ENCODE peak calls at places on chromosome X, in eight cellular contexts. G is Panc1, E is GM12865, P is cardiac fibroblast, Z is choroid plexus epithelial cell, K is fibroblast of lung, Q is dorsolateral prefrontal cortex, R is K562. V is an unnamed sample.

GRCh38 chrX:87664381-87664780 is 146.8 kb downstream of the KLHL4 start:
- DNase-seq in R (peak; percentile 2), K (peak; percentile 55), E (no peak), P (peak; percentile 56), G (peak; percentile 38), Z (peak; percentile 62), Q (no peak), V (peak; percentile 27)

GRCh38 chrX:50787099-50787498 is 26.9 kb downstream of the SHROOM4 start:
- DNase-seq in Z (no peak), Q (no peak), K (no peak), E (no peak), R (no peak), P (no peak), G (no peak), V (no peak)

GRCh38 chrX:71489540-71489939 is 43.4 kb upstream of the OGT start:
- DNase-seq in E (no peak), Q (no peak), P (no peak), K (no peak), G (no peak), Z (no peak), R (no peak), V (no peak)

GRCh38 chrX:102154900-102155805 is 624 bp downstream of the BEX5 start:
- DNase-seq in Q (no peak), K (no peak), Z (no peak), R (no peak), P (no peak), G (no peak), E (peak; percentile 2), V (no peak)

GRCh38 chrX:133543654-133544053 is 128.4 kb upstream of the GPC4 start:
- DNase-seq in Q (no peak), G (no peak), K (no peak), R (no peak), Z (no peak), P (no peak), E (no peak), V (no peak)

GRCh38 chrX:46762963-46763362 is 4.0 kb upstream of the SLC9A7 start:
- DNase-seq in E (no peak), G (no peak), R (no peak), K (no peak), Q (no peak), Z (no peak), P (no peak), V (no peak)

GRCh38 chrX:134693644-134694043 is 35.4 kb upstream of the PLAC1 start:
- DNase-seq in Q (no peak), R (no peak), K (no peak), P (no peak), E (no peak), G (no peak), Z (no peak), V (no peak)

GRCh38 chrX:120213438-120214265 is 37.0 kb upstream of the ZBTB33 start:
- DNase-seq in K (peak; percentile 57), Z (peak; percentile 75), Q (no peak), R (peak; percentile 61), E (peak; percentile 64), P (peak; percentile 66), G (peak; percentile 42), V (peak; percentile 41)

GRCh38 chrX:104113237-104113965 is 1.1 kb downstream of the ZCCHC18 start:
- DNase-seq in P (peak; percentile 53), K (peak; percentile 47), G (no peak), Q (peak; percentile 62), R (peak; percentile 14), Z (peak; percentile 50), E (peak; percentile 76), V (peak; percentile 11)

GRCh38 chrX:150476183-150476699 is 92.2 kb upstream of the MTM1 start:
- DNase-seq in K (peak; percentile 91), E (no peak), Q (no peak), P (peak; percentile 4), Z (peak; percentile 48), R (no peak), G (no peak), V (peak; percentile 5)

GRCh38 chrX:39883664-39884063 is 214.1 kb downstream of the BCOR start:
- DNase-seq in Z (no peak), K (no peak), P (no peak), R (no peak), E (peak; percentile 54), Q (no peak), G (no peak), V (no peak)

GRCh38 chrX:80290834-80291233 is 129.4 kb upstream of the TENT5D start:
- DNase-seq in K (no peak), P (no peak), Q (no peak), E (no peak), Z (no peak), G (no peak), R (no peak), V (no peak)

GRCh38 chrX:68654693-68655092 is 7.2 kb downstream of the STARD8 start:
- DNase-seq in Q (no peak), Z (no peak), E (no peak), K (no peak), G (no peak), P (no peak), R (no peak), V (no peak)
- H3K4me3 ChIP-seq in Q (no peak overlapping the region), Z (no peak overlapping the region), E (no peak overlapping the region), K (no peak overlapping the region), G (no peak overlapping the region), P (no peak overlapping the region), R (no peak overlapping the region), V (no peak overlapping the region)

GRCh38 chrX:38654302-38654701 is 93.0 kb downstream of the TSPAN7 start:
- DNase-seq in K (peak; percentile 40), G (no peak), Z (peak; percentile 63), R (peak; percentile 19), E (peak; percentile 23), Q (no peak), P (peak; percentile 52), V (peak; percentile 11)
- TF ChIP-seq CTCF in K (peak; percentile 48), G (peak; percentile 40), Z (peak; percentile 60), R (peak; percentile 59), E (peak; percentile 27), Q (peak; percentile 43), P (peak; percentile 44), V (peak; percentile 47)

GRCh38 chrX:2892816-2893215 is 36.3 kb downstream of the ARSD start:
- DNase-seq in E (no peak), Q (no peak), Z (no peak), P (no peak), K (no peak), R (no peak), G (no peak), V (no peak)

GRCh38 chrX:2894885-2895292 is 34.2 kb downstream of the ARSD start:
- DNase-seq in R (no peak), G (no peak), P (no peak), K (peak; percentile 59), Q (no peak), E (no peak), Z (peak; percentile 41), V (peak; percentile 4)

GRCh38 chrX:2901367-2902036 is 27.6 kb downstream of the ARSD start:
- DNase-seq in Q (no peak), R (no peak), E (no peak), G (no peak), P (no peak), K (peak; percentile 30), Z (peak; percentile 13), V (no peak)

GRCh38 chrX:2898861-2899512 is 30.2 kb downstream of the ARSD start:
- DNase-seq in Z (no peak), E (no peak), P (no peak), Q (no peak), G (no peak), R (no peak), K (no peak), V (no peak)

GRCh38 chrX:2897311-2897689 is 31.8 kb downstream of the ARSD start:
- DNase-seq in Q (no peak), Z (no peak), K (no peak), G (no peak), E (no peak), P (no peak), R (no peak), V (no peak)
- H3K4me3 ChIP-seq in Q (no peak overlapping the region), Z (no peak overlapping the region), K (no peak overlapping the region), G (no peak overlapping the region), E (no peak overlapping the region), P (no peak overlapping the region), R (no peak overlapping the region), V (no peak overlapping the region)

GRCh38 chrX:115679460-115679859 is 118.5 kb downstream of the PLS3 start:
- DNase-seq in K (peak; percentile 52), E (peak; percentile 24), P (peak; percentile 46), Z (peak; percentile 59), G (no peak), R (peak; percentile 6), Q (no peak), V (peak; percentile 13)
- TF ChIP-seq CTCF in K (peak; percentile 51), E (peak; percentile 13), P (peak; percentile 40), Z (peak; percentile 56), G (peak; percentile 63), R (peak; percentile 28), Q (peak; percentile 16), V (peak; percentile 45)